ENCODE peak calls at places on chromosomes 7 and 10, in four cellular contexts. One of them, this sample, is unnamed.
A peak's percentile ranks its signal among the peaks of the same experiment; 100 is the strongest.

GRCh38 chr10:124343351-124344265 is 75.1 kb downstream of the OAT start:
- DNase-seq in AG04450: no peak
- DNase-seq in cardiac fibroblast: no peak
- DNase-seq in WERI-Rb-1: no peak
- DNase-seq in this sample: peak; percentile 11

GRCh38 chr10:35195361-35196306 is 69.0 kb downstream of the CREM start:
- DNase-seq in cardiac fibroblast: peak; percentile 97
- DNase-seq in WERI-Rb-1: peak; percentile 55
- DNase-seq in AG04450: peak; percentile 89
- DNase-seq in this sample: peak; percentile 68

GRCh38 chr7:140972876-140973829 is 41.6 kb downstream of the MRPS33 start:
- DNase-seq in cardiac fibroblast: no peak
- DNase-seq in WERI-Rb-1: peak; percentile 14
- DNase-seq in AG04450: no peak
- DNase-seq in this sample: no peak

GRCh38 chr7:40221836-40222235 is 87.0 kb downstream of the SUGCT start:
- DNase-seq in cardiac fibroblast: peak; percentile 95
- DNase-seq in WERI-Rb-1: no peak
- DNase-seq in AG04450: peak; percentile 70
- DNase-seq in this sample: no peak

GRCh38 chr7:37046680-37047079 is 322.4 kb upstream of the AOAH start:
- DNase-seq in AG04450: no peak
- DNase-seq in WERI-Rb-1: no peak
- DNase-seq in cardiac fibroblast: no peak
- DNase-seq in this sample: no peak

GRCh38 chr7:42831051-42831952 is 80.6 kb downstream of the C7orf25 start:
- DNase-seq in AG04450: no peak
- DNase-seq in WERI-Rb-1: peak; percentile 9
- DNase-seq in cardiac fibroblast: peak; percentile 66
- DNase-seq in this sample: peak; percentile 16

GRCh38 chr10:27911645-27912044 is 87.2 kb downstream of the ODAD2 start:
- DNase-seq in cardiac fibroblast: peak; percentile 13
- DNase-seq in AG04450: no peak
- DNase-seq in WERI-Rb-1: no peak
- DNase-seq in this sample: peak; percentile 1

GRCh38 chr7:141344153-141344935 is 206.9 kb upstream of the AGK start:
- DNase-seq in cardiac fibroblast: no peak
- DNase-seq in AG04450: no peak
- DNase-seq in WERI-Rb-1: no peak
- DNase-seq in this sample: no peak

GRCh38 chr10:31929986-31930675 is 1.5 kb upstream of the ARHGAP12 start:
- DNase-seq in cardiac fibroblast: peak; percentile 18
- DNase-seq in AG04450: no peak
- DNase-seq in WERI-Rb-1: peak; percentile 21
- DNase-seq in this sample: no peak

GRCh38 chr10:95257849-95258248 is 33.0 kb downstream of the PDLIM1 start:
- DNase-seq in WERI-Rb-1: no peak
- DNase-seq in cardiac fibroblast: no peak
- DNase-seq in AG04450: no peak
- DNase-seq in this sample: no peak

GRCh38 chr7:136114966-136115762 is 138.0 kb upstream of the MTPN start:
- DNase-seq in WERI-Rb-1: peak; percentile 70
- DNase-seq in AG04450: peak; percentile 20
- DNase-seq in cardiac fibroblast: peak; percentile 61
- DNase-seq in this sample: peak; percentile 52

GRCh38 chr10:44293306-44293778 is 91.6 kb downstream of the CXCL12 start:
- DNase-seq in cardiac fibroblast: no peak
- DNase-seq in WERI-Rb-1: no peak
- DNase-seq in AG04450: no peak
- DNase-seq in this sample: peak; percentile 60

GRCh38 chr10:49254556-49255318 is 44.2 kb upstream of the C10orf71 start:
- DNase-seq in WERI-Rb-1: no peak
- DNase-seq in cardiac fibroblast: no peak
- DNase-seq in AG04450: no peak
- DNase-seq in this sample: no peak

GRCh38 chr7:17530741-17531417 is 232.4 kb downstream of the AHR start:
- DNase-seq in WERI-Rb-1: no peak
- DNase-seq in cardiac fibroblast: peak; percentile 66
- DNase-seq in AG04450: no peak
- DNase-seq in this sample: peak; percentile 5

GRCh38 chr7:85021090-85021704 is 165.7 kb downstream of the SEMA3D start:
- DNase-seq in cardiac fibroblast: peak; percentile 44
- DNase-seq in AG04450: no peak
- DNase-seq in WERI-Rb-1: no peak
- DNase-seq in this sample: no peak

GRCh38 chr10:108544500-108545120 is 1378.7 kb downstream of the XPNPEP1 start:
- DNase-seq in cardiac fibroblast: peak; percentile 65
- DNase-seq in AG04450: no peak
- DNase-seq in WERI-Rb-1: peak; percentile 75
- DNase-seq in this sample: peak; percentile 21

GRCh38 chr10:14405076-14406065 is 74.6 kb upstream of the FRMD4A start:
- DNase-seq in cardiac fibroblast: peak; percentile 93
- DNase-seq in AG04450: peak; percentile 95
- DNase-seq in WERI-Rb-1: no peak
- DNase-seq in this sample: no peak

GRCh38 chr10:67438605-67439258 is 257.3 kb downstream of the CTNNA3 start:
- DNase-seq in AG04450: no peak
- DNase-seq in cardiac fibroblast: no peak
- DNase-seq in WERI-Rb-1: peak; percentile 34
- DNase-seq in this sample: no peak

GRCh38 chr7:88344956-88345832 is 38.5 kb upstream of the STEAP4 start:
- DNase-seq in cardiac fibroblast: peak; percentile 45
- DNase-seq in AG04450: peak; percentile 0
- DNase-seq in WERI-Rb-1: peak; percentile 69
- DNase-seq in this sample: peak; percentile 16

GRCh38 chr7:20113423-20114027 is 103.7 kb downstream of the MACC1 start:
- DNase-seq in cardiac fibroblast: no peak
- DNase-seq in WERI-Rb-1: no peak
- DNase-seq in AG04450: no peak
- DNase-seq in this sample: no peak

GRCh38 chr7:127652333-127653248 is 597 bp downstream of the SND1 start:
- DNase-seq in cardiac fibroblast: peak; percentile 35
- DNase-seq in AG04450: no peak
- DNase-seq in WERI-Rb-1: no peak
- DNase-seq in this sample: no peak

GRCh38 chr7:127654404-127655392 is 2.7 kb downstream of the SND1 start:
- DNase-seq in WERI-Rb-1: peak; percentile 63
- DNase-seq in cardiac fibroblast: peak; percentile 25
- DNase-seq in AG04450: no peak
- DNase-seq in this sample: peak; percentile 22

GRCh38 chr7:127651556-127652332 is at the start of gene SND1:
- DNase-seq in AG04450: peak; percentile 96
- DNase-seq in cardiac fibroblast: peak; percentile 99
- DNase-seq in WERI-Rb-1: peak; percentile 99
- DNase-seq in this sample: peak; percentile 98

GRCh38 chr7:127655720-127656119 is 3.7 kb downstream of the SND1 start:
- DNase-seq in cardiac fibroblast: no peak
- DNase-seq in WERI-Rb-1: no peak
- DNase-seq in AG04450: no peak
- DNase-seq in this sample: peak; percentile 15

DNA sequence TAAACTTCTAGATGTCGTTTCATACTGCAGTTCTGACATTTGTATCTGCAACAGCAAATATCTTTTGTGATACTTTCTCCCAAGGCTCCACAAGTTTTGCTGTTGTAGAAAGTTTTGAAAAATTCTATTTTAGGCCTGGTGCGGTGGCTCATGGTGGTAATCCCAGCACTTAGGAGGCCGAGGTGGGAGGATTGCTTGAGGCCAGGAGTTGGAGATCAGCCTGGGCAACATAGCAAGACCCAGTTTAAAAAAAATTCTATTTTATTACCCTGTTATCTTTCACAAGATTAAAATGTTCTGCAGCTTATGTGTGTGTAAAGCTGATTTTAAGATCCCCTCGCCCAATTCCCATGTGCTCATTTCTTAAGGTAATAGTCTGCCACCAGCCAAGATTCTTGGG is 1.4 kb downstream of the SND1 start:
- DNase-seq in AG04450: no peak
- DNase-seq in cardiac fibroblast: no peak
- DNase-seq in WERI-Rb-1: no peak
- DNase-seq in this sample: no peak
- H3K4me3 ChIP-seq in AG04450: peak overlapping the region; percentile 96
- H3K4me3 ChIP-seq in cardiac fibroblast: peak overlapping the region; percentile 96
- H3K4me3 ChIP-seq in WERI-Rb-1: no peak overlapping the region
- H3K4me3 ChIP-seq in this sample: no peak overlapping the region

GRCh38 chr10:115981056-115981455 is 291.9 kb downstream of the GFRA1 start:
- DNase-seq in AG04450: no peak
- DNase-seq in WERI-Rb-1: no peak
- DNase-seq in cardiac fibroblast: no peak
- DNase-seq in this sample: no peak
- H3K4me3 ChIP-seq in AG04450: no peak overlapping the region
- H3K4me3 ChIP-seq in WERI-Rb-1: no peak overlapping the region
- H3K4me3 ChIP-seq in cardiac fibroblast: no peak overlapping the region
- H3K4me3 ChIP-seq in this sample: no peak overlapping the region

GRCh38 chr7:137970263-137970975 is 31.5 kb downstream of the CREB3L2 start:
- DNase-seq in WERI-Rb-1: no peak
- DNase-seq in cardiac fibroblast: peak; percentile 83
- DNase-seq in AG04450: no peak
- DNase-seq in this sample: no peak
- H3K4me3 ChIP-seq in WERI-Rb-1: no peak overlapping the region
- H3K4me3 ChIP-seq in cardiac fibroblast: no peak overlapping the region
- H3K4me3 ChIP-seq in AG04450: no peak overlapping the region
- H3K4me3 ChIP-seq in this sample: no peak overlapping the region

GRCh38 chr7:44673771-44674170 is 67.3 kb downstream of the OGDH start:
- DNase-seq in WERI-Rb-1: no peak
- DNase-seq in AG04450: no peak
- DNase-seq in cardiac fibroblast: no peak
- DNase-seq in this sample: no peak

GRCh38 chr7:44674381-44674780 is 68.0 kb downstream of the OGDH start:
- DNase-seq in AG04450: no peak
- DNase-seq in WERI-Rb-1: no peak
- DNase-seq in cardiac fibroblast: no peak
- DNase-seq in this sample: no peak

GRCh38 chr7:44671069-44671468 is 64.6 kb downstream of the OGDH start:
- DNase-seq in cardiac fibroblast: no peak
- DNase-seq in WERI-Rb-1: no peak
- DNase-seq in AG04450: no peak
- DNase-seq in this sample: no peak

GRCh38 chr7:44676776-44677175 is 70.3 kb downstream of the OGDH start:
- DNase-seq in cardiac fibroblast: no peak
- DNase-seq in AG04450: no peak
- DNase-seq in WERI-Rb-1: no peak
- DNase-seq in this sample: no peak

DNA sequence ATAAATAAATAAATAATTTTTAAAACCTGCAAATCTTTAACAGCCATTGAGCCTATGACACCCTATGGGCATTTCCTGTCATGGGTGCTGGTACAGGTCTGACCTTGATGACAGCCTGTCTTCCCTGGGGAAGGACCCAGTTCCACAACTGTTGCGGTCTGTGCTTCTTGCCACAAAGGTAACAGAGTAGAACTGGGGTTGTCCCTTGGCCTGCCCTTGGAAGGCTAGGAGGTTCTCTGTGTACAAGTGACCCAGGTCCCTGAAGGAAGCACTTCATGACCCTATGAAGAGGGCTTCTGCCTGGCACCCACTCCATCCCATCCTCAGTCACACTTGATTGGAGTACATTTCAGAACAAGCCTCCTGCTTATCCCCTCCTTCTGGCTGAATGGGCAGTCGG is 66.9 kb downstream of the OGDH start:
- DNase-seq in AG04450: no peak
- DNase-seq in cardiac fibroblast: no peak
- DNase-seq in WERI-Rb-1: no peak
- DNase-seq in this sample: no peak
- H3K4me3 ChIP-seq in AG04450: no peak overlapping the region
- H3K4me3 ChIP-seq in cardiac fibroblast: no peak overlapping the region
- H3K4me3 ChIP-seq in WERI-Rb-1: no peak overlapping the region
- H3K4me3 ChIP-seq in this sample: no peak overlapping the region

GRCh38 chr10:114042895-114043531 is 653 bp upstream of the ADRB1 start:
- DNase-seq in AG04450: no peak
- DNase-seq in WERI-Rb-1: peak; percentile 63
- DNase-seq in cardiac fibroblast: no peak
- DNase-seq in this sample: peak; percentile 69
- H3K4me3 ChIP-seq in AG04450: peak overlapping the region; percentile 4
- H3K4me3 ChIP-seq in WERI-Rb-1: peak overlapping the region; percentile 66
- H3K4me3 ChIP-seq in cardiac fibroblast: peak overlapping the region; percentile 23
- H3K4me3 ChIP-seq in this sample: peak overlapping the region; percentile 39

DNA sequence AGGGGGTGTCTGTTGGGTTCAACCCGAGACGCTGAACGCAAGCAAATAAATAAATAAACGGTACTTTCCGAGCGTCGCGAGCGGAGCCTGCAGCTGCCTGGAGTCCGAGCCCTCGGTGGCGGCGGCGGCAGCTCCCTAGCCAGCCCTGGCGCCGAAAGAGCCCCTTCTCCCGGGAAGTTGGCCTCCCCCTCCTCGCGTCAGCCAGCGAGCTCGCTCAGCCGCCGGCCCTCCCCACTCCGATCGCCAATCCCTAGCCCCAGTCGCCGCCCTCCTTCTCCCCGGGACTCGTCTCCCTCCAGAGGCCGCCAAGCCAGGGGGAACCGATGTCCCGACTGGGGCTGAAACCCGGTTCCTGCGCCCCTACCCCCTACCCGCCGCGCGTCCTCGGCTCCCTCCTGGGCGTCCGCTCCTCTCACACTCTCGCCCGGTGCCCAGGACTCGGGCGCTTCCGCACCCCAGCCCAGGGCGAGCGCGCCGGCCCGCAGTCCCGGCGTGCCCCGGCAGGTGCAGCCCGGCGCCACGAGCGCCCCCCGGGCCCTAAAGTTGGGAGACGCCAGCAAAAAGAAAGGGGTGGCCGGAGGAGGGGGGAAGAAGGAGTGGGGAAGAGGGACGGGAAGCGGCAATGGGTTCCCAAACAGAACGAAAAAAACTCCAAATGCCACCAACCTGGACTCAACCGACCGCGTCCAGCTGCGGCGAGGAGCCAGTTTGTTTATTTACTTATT is at the start of gene GFRA1:
- DNase-seq in WERI-Rb-1: peak; percentile 58
- DNase-seq in cardiac fibroblast: peak; percentile 5
- DNase-seq in AG04450: no peak
- DNase-seq in this sample: peak; percentile 91
- H3K4me3 ChIP-seq in WERI-Rb-1: peak within 1 kb of the TSS; percentile 78
- H3K4me3 ChIP-seq in cardiac fibroblast: peak within 1 kb of the TSS; percentile 25
- H3K4me3 ChIP-seq in AG04450: peak within 1 kb of the TSS; percentile 51
- H3K4me3 ChIP-seq in this sample: peak within 1 kb of the TSS; percentile 57

GRCh38 chr7:30912454-30912985 is 867 bp downstream of the AQP1 start:
- DNase-seq in AG04450: no peak
- DNase-seq in WERI-Rb-1: no peak
- DNase-seq in cardiac fibroblast: no peak
- DNase-seq in this sample: no peak
- H3K4me3 ChIP-seq in AG04450: no peak overlapping the region
- H3K4me3 ChIP-seq in WERI-Rb-1: no peak overlapping the region
- H3K4me3 ChIP-seq in cardiac fibroblast: peak overlapping the region; percentile 31
- H3K4me3 ChIP-seq in this sample: no peak overlapping the region

GRCh38 chr7:1024331-1024761 is 20.0 kb upstream of the GPR146 start:
- DNase-seq in cardiac fibroblast: no peak
- DNase-seq in WERI-Rb-1: no peak
- DNase-seq in AG04450: no peak
- DNase-seq in this sample: no peak
- H3K4me3 ChIP-seq in cardiac fibroblast: no peak overlapping the region
- H3K4me3 ChIP-seq in WERI-Rb-1: no peak overlapping the region
- H3K4me3 ChIP-seq in AG04450: no peak overlapping the region
- H3K4me3 ChIP-seq in this sample: no peak overlapping the region

DNA sequence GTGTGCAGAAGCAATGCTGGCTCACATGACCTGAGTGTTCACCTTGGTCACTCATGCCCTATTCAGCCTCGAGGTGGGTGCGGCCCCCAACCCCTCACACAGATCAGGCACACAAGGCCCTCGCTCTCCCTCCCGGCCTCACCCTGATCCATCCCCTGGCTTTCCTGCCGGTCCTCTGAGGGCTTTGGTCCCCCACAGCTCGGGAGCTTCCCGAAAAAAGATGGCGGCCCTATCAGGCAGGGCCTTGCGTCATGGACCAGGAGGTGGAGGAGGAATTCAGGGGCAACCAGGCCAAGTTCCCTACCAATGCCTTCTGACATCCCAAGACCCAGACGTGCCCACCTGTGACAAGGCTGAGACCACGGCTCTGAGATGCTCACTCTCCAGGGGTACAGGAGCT is 43.7 kb upstream of the DNAAF5 start:
- DNase-seq in cardiac fibroblast: no peak
- DNase-seq in WERI-Rb-1: no peak
- DNase-seq in AG04450: no peak
- DNase-seq in this sample: no peak
- H3K4me3 ChIP-seq in cardiac fibroblast: no peak overlapping the region
- H3K4me3 ChIP-seq in WERI-Rb-1: no peak overlapping the region
- H3K4me3 ChIP-seq in AG04450: no peak overlapping the region
- H3K4me3 ChIP-seq in this sample: no peak overlapping the region

This sample was measured in H7.